ENCODE peak calls at places on chromosomes 5 and 9, in five cellular contexts. One of them, this sample, is unnamed.

GRCh38 chr5:129904667-129905466 is 602 bp downstream of the CHSY3 start:
- DNase-seq in uterus: peak; percentile 14
- DNase-seq in Peyer's patch: no peak
- DNase-seq in ovary: peak; percentile 30
- DNase-seq in stomach: no peak
- DNase-seq in this sample: peak; percentile 36

GRCh38 chr9:98192503-98193335 is at the start of gene CORO2A:
- DNase-seq in stomach: peak; percentile 88
- DNase-seq in uterus: peak; percentile 55
- DNase-seq in Peyer's patch: peak; percentile 72
- DNase-seq in ovary: peak; percentile 59
- DNase-seq in this sample: peak; percentile 71

GRCh38 chr5:178416919-178417318 is 173.3 kb downstream of the COL23A1 start:
- DNase-seq in ovary: no peak
- DNase-seq in Peyer's patch: no peak
- DNase-seq in uterus: no peak
- DNase-seq in stomach: no peak
- DNase-seq in this sample: no peak

GRCh38 chr5:96743805-96744559 is 63.8 kb downstream of the ERAP1 start:
- DNase-seq in uterus: no peak
- DNase-seq in stomach: no peak
- DNase-seq in ovary: no peak
- DNase-seq in Peyer's patch: no peak
- DNase-seq in this sample: peak; percentile 61

GRCh38 chr5:168347786-168348414 is 56.5 kb downstream of the WWC1 start:
- DNase-seq in uterus: no peak
- DNase-seq in Peyer's patch: no peak
- DNase-seq in ovary: no peak
- DNase-seq in stomach: no peak
- DNase-seq in this sample: no peak

GRCh38 chr9:121294181-121294743 is 26.3 kb downstream of the GSN start:
- DNase-seq in Peyer's patch: no peak
- DNase-seq in ovary: no peak
- DNase-seq in uterus: peak; percentile 42
- DNase-seq in stomach: no peak
- DNase-seq in this sample: no peak

GRCh38 chr9:129326061-129327005 is 148.3 kb upstream of the IER5L start:
- DNase-seq in ovary: no peak
- DNase-seq in Peyer's patch: no peak
- DNase-seq in stomach: no peak
- DNase-seq in uterus: no peak
- DNase-seq in this sample: no peak

GRCh38 chr5:132243366-132243977 is 14.0 kb upstream of the PDLIM4 start:
- DNase-seq in uterus: no peak
- DNase-seq in Peyer's patch: no peak
- DNase-seq in stomach: no peak
- DNase-seq in ovary: no peak
- DNase-seq in this sample: no peak

GRCh38 chr5:143138839-143139238 is 264.6 kb downstream of the NR3C1 start:
- DNase-seq in ovary: no peak
- DNase-seq in stomach: no peak
- DNase-seq in Peyer's patch: no peak
- DNase-seq in uterus: no peak
- DNase-seq in this sample: no peak

GRCh38 chr9:4435197-4435596 is 55.1 kb upstream of the SLC1A1 start:
- DNase-seq in ovary: no peak
- DNase-seq in Peyer's patch: no peak
- DNase-seq in stomach: no peak
- DNase-seq in uterus: no peak
- DNase-seq in this sample: no peak

GRCh38 chr9:5468850-5469249 is 18.5 kb downstream of the CD274 start:
- DNase-seq in stomach: no peak
- DNase-seq in ovary: no peak
- DNase-seq in uterus: no peak
- DNase-seq in Peyer's patch: no peak
- DNase-seq in this sample: no peak

GRCh38 chr9:106980551-106981101 is 117.7 kb downstream of the ZNF462 start:
- DNase-seq in uterus: no peak
- DNase-seq in stomach: no peak
- DNase-seq in Peyer's patch: no peak
- DNase-seq in ovary: no peak
- DNase-seq in this sample: no peak

GRCh38 chr9:109109962-109110325 is 9.8 kb downstream of the TMEM245 start:
- DNase-seq in stomach: no peak
- DNase-seq in uterus: no peak
- DNase-seq in Peyer's patch: no peak
- DNase-seq in ovary: no peak
- DNase-seq in this sample: no peak

GRCh38 chr5:137731201-137731600 is 4.7 kb downstream of the KLHL3 start:
- DNase-seq in ovary: no peak
- DNase-seq in Peyer's patch: no peak
- DNase-seq in uterus: no peak
- DNase-seq in stomach: no peak
- DNase-seq in this sample: no peak

GRCh38 chr9:4296217-4296616 is 3.7 kb downstream of the GLIS3 start:
- DNase-seq in stomach: no peak
- DNase-seq in uterus: no peak
- DNase-seq in Peyer's patch: no peak
- DNase-seq in ovary: no peak
- DNase-seq in this sample: no peak

GRCh38 chr5:167982-168660 is 23.2 kb upstream of the LRRC14B start:
- DNase-seq in stomach: no peak
- DNase-seq in uterus: no peak
- DNase-seq in Peyer's patch: no peak
- DNase-seq in ovary: peak; percentile 53
- DNase-seq in this sample: no peak

GRCh38 chr9:131167146-131167692 is 41.8 kb downstream of the NUP214 start:
- DNase-seq in ovary: no peak
- DNase-seq in Peyer's patch: no peak
- DNase-seq in uterus: no peak
- DNase-seq in stomach: peak; percentile 35
- DNase-seq in this sample: no peak

GRCh38 chr9:127557466-127557869 is 54.6 kb upstream of the STXBP1 start:
- DNase-seq in Peyer's patch: no peak
- DNase-seq in stomach: no peak
- DNase-seq in uterus: peak; percentile 21
- DNase-seq in ovary: peak; percentile 59
- DNase-seq in this sample: no peak

GRCh38 chr9:127556871-127557270 is 55.2 kb upstream of the STXBP1 start:
- DNase-seq in uterus: no peak
- DNase-seq in stomach: no peak
- DNase-seq in Peyer's patch: no peak
- DNase-seq in ovary: no peak
- DNase-seq in this sample: no peak

GRCh38 chr9:127554966-127555829 is 56.9 kb upstream of the STXBP1 start:
- DNase-seq in Peyer's patch: no peak
- DNase-seq in uterus: no peak
- DNase-seq in stomach: no peak
- DNase-seq in ovary: no peak
- DNase-seq in this sample: no peak

GRCh38 chr9:127557998-127558546 is 54.0 kb upstream of the STXBP1 start:
- DNase-seq in Peyer's patch: no peak
- DNase-seq in stomach: no peak
- DNase-seq in uterus: no peak
- DNase-seq in ovary: no peak
- DNase-seq in this sample: no peak

GRCh38 chr9:127555830-127556820 is 56.0 kb upstream of the STXBP1 start:
- DNase-seq in stomach: peak; percentile 70
- DNase-seq in Peyer's patch: peak; percentile 52
- DNase-seq in ovary: peak; percentile 81
- DNase-seq in uterus: peak; percentile 67
- DNase-seq in this sample: peak; percentile 66
- TF ChIP-seq POLR2A in stomach: no peak
- TF ChIP-seq POLR2A in Peyer's patch: no peak
- TF ChIP-seq POLR2A in ovary: no peak
- TF ChIP-seq POLR2A in uterus: no peak
- TF ChIP-seq POLR2A in this sample: peak; percentile 27

DNA sequence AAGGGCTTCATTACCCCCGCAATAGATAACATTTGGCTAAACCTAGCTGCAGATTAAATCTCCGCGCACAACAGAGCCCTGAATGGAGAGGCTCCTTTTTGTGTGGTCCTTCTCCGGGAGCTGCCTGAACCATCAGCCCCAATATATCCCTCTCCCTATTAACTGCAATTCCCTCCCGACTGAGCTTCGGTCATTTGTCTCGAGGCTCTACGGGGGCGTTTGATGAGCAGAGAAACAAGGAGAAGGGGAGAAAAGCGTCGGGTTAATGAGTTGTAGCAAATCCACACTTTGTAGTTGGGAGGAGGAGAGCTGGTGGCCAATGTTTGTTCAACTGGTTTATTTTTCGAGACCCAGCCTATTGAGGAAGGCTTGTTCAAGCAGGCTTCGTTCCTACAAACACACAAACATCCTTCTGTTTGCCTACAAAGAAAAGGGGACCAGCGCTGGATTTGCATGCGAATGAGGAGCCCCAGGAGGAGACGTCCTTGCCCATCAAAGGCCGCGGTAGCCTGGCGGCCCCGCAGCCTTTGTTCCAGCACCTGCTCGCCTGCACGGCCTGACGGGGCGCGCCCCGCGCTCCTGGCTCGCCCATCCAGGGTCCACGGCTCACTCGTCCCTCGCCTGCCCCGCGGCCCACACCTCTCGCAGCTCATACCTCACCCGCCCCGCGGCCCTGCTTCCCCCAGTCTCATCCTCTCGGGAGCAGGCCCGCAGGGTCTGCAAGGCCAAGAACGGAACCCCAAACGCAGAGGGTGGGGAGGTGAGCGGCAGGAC is 4.7 kb downstream of the FOXD1 start:
- DNase-seq in uterus: no peak
- DNase-seq in Peyer's patch: no peak
- DNase-seq in stomach: no peak
- DNase-seq in ovary: no peak
- DNase-seq in this sample: no peak
- TF ChIP-seq POLR2A in uterus: no peak
- TF ChIP-seq POLR2A in Peyer's patch: no peak
- TF ChIP-seq POLR2A in stomach: no peak
- TF ChIP-seq POLR2A in ovary: no peak
- TF ChIP-seq POLR2A in this sample: no peak

DNA sequence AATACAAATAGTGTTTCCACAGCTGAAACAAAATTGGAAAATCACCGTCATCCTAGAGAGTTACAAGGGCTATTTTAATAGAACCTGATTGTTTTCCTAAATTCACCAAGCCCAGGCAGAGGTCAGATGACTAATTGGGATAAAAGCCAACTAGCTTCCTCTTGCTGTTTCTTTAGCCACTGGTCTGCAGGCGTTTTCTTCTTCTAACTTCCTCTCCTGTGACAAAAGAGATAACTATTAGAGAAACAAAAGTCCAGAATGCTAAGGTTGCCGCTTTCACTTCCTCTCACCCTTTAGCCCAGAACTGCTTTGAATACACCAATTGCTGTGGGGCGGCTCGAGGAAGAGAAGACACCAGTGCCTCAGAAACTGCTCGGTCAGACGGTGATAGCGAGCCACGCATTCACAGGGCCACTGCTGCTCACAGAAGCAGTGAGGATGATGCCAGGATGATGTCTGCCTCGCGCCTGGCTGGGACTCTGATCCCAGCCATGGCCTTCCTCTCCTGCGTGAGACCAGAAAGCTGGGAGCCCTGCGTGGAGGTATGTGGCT is at the start of gene TLR4:
- DNase-seq in Peyer's patch: peak; percentile 75
- DNase-seq in stomach: peak; percentile 54
- DNase-seq in ovary: peak; percentile 44
- DNase-seq in uterus: peak; percentile 51
- DNase-seq in this sample: no peak
- TF ChIP-seq POLR2A in Peyer's patch: peak; percentile 44
- TF ChIP-seq POLR2A in stomach: no peak
- TF ChIP-seq POLR2A in ovary: no peak
- TF ChIP-seq POLR2A in uterus: peak; percentile 16
- TF ChIP-seq POLR2A in this sample: no peak

GRCh38 chr9:93453047-93453914 is at the start of gene FAM120AOS:
- DNase-seq in ovary: peak; percentile 85
- DNase-seq in uterus: peak; percentile 92
- DNase-seq in Peyer's patch: peak; percentile 96
- DNase-seq in stomach: peak; percentile 94
- DNase-seq in this sample: peak; percentile 92
- TF ChIP-seq POLR2A in ovary: peak; percentile 48
- TF ChIP-seq POLR2A in uterus: peak; percentile 47
- TF ChIP-seq POLR2A in Peyer's patch: peak; percentile 95
- TF ChIP-seq POLR2A in stomach: no peak
- TF ChIP-seq POLR2A in this sample: peak; percentile 75

DNA sequence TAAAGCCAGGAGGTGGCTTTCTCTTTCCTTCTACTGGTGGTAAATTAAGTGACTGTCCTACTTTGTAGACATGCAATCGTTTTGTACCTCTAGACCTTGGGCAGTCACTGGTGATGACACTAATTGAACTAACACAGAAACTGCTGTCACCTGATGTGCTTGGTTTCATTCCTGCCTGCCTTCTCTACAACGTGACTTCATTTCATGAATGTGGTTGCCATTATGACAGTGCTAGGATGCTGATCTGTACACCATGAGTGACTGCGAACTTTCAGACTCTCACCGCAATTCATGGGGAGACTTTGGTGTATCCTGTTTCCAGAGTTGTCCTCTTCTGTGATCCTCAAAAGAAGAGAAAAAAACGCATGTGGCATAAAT is 47.5 kb downstream of the UBE2QL1 start:
- DNase-seq in ovary: no peak
- DNase-seq in Peyer's patch: no peak
- DNase-seq in uterus: no peak
- DNase-seq in stomach: no peak
- DNase-seq in this sample: no peak
- TF ChIP-seq POLR2A in ovary: no peak
- TF ChIP-seq POLR2A in Peyer's patch: no peak
- TF ChIP-seq POLR2A in uterus: no peak
- TF ChIP-seq POLR2A in stomach: no peak
- TF ChIP-seq POLR2A in this sample: no peak

DNA sequence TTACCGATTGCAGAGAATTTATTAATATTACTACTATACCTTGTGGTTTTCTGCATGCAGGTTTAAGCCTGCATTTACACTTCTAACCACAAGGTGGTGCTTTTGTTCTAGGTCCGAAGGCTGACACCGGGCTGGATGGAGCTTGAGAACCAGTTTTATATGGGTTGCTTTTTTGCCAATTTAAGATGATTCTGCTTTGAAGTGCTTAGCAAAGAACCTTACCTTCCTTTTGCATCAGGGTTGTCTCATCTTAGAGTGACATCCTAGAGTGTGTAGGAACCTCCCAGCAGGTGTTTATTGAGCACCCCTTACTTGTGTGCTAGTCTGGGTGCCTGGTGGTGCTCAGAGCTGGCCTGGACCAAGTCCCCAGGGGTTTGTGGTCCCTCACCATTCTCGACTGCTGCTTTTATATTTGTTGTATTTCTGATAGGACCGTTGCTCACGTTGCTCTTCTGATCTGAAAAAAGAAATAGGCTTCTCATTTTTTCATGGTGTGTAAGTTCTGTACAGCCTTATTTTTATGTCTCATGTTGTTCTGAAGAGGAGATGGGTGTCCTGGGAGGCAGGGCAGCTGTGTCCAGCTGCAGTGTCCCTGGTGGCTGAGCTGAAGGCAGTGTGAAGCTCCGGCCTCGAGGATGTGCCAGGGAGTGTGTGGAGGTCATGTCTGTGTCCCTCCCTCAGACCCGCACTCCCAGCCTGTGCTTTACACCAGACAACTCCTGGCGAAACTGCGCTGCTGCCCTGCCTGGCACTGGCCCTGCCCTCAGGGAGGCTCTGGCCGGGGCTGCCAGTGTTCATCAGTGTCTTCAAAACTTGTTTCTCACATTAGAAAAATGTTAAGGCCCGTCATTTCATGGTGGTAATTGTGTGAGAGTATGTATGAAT is 54.3 kb downstream of the EHMT1 start:
- DNase-seq in uterus: peak; percentile 52
- DNase-seq in ovary: no peak
- DNase-seq in stomach: peak; percentile 53
- DNase-seq in Peyer's patch: peak; percentile 53
- DNase-seq in this sample: peak; percentile 71
- TF ChIP-seq POLR2A in uterus: no peak
- TF ChIP-seq POLR2A in ovary: no peak
- TF ChIP-seq POLR2A in stomach: no peak
- TF ChIP-seq POLR2A in Peyer's patch: no peak
- TF ChIP-seq POLR2A in this sample: no peak

This sample was measured in erythroblast.